ENCODE peak calls at places on chromosomes 5 and 9, in seven cellular contexts. Y, W, F, P, M, E and T are unnamed samples.

GRCh38 chr9:36970007-36970888 is 63.8 kb downstream of the PAX5 start:
- DNase-seq in Y (no peak), W (no peak), F (no peak), P (no peak), M (no peak), E (no peak), T (no peak)

GRCh38 chr5:154015071-154015693 is 23.5 kb downstream of the FAM114A2 start:
- DNase-seq in Y (no peak), W (no peak), F (no peak), P (no peak), M (no peak), E (no peak), T (no peak)

GRCh38 chr9:113503131-113503541 is 39.6 kb downstream of the RGS3 start:
- DNase-seq in Y (no peak), W (no peak), F (no peak), P (no peak), M (no peak), E (no peak), T (no peak)

GRCh38 chr5:78405820-78406750 is 45.7 kb downstream of the SCAMP1 start:
- DNase-seq in Y (peak; percentile 78), W (peak; percentile 23), F (no peak), P (no peak), M (peak; percentile 45), E (no peak), T (no peak)

GRCh38 chr5:137531266-137531665 is 32.1 kb upstream of the SPOCK1 start:
- DNase-seq in Y (no peak), W (no peak), F (no peak), P (no peak), M (no peak), E (no peak), T (no peak)

GRCh38 chr9:95565982-95566381 is 49.2 kb upstream of the PTCH1 start:
- DNase-seq in Y (no peak), W (no peak), F (no peak), P (no peak), M (no peak), E (no peak), T (no peak)

GRCh38 chr5:126877011-126877410 is 100.1 kb downstream of the LMNB1 start:
- DNase-seq in Y (no peak), W (no peak), F (no peak), P (no peak), M (peak; percentile 33), E (no peak), T (no peak)

GRCh38 chr5:122705876-122706275 is 69.0 kb upstream of the SNX2 start:
- DNase-seq in Y (no peak), W (no peak), F (no peak), P (no peak), M (peak; percentile 12), E (no peak), T (no peak)

GRCh38 chr9:121369595-121370265 is at the start of gene STOM:
- DNase-seq in Y (peak; percentile 85), W (peak; percentile 89), F (peak; percentile 78), P (no peak), M (peak; percentile 92), E (peak; percentile 77), T (peak; percentile 22)

GRCh38 chr5:28576022-28576421 is 1537.6 kb upstream of the CDH9 start:
- DNase-seq in Y (no peak), W (no peak), F (no peak), P (no peak), M (peak; percentile 25), E (no peak), T (peak; percentile 7)

GRCh38 chr9:93669958-93670207 is 93.5 kb downstream of the PHF2 start:
- DNase-seq in Y (no peak), W (no peak), F (peak; percentile 30), P (no peak), M (no peak), E (no peak), T (no peak)

GRCh38 chr5:8316608-8317007 is 447.7 kb downstream of the MTRR start:
- DNase-seq in Y (no peak), W (no peak), F (no peak), P (no peak), M (no peak), E (no peak), T (no peak)

GRCh38 chr9:6076856-6077255 is 61.4 kb upstream of the RANBP6 start:
- DNase-seq in Y (no peak), W (no peak), F (no peak), P (no peak), M (peak; percentile 81), E (no peak), T (no peak)

GRCh38 chr5:172820046-172820767 is 13.8 kb upstream of the ERGIC1 start:
- DNase-seq in Y (no peak), W (no peak), F (no peak), P (no peak), M (peak; percentile 94), E (no peak), T (no peak)

GRCh38 chr5:164097747-164098146 is 592.3 kb downstream of the MAT2B start:
- DNase-seq in Y (no peak), W (no peak), F (no peak), P (no peak), M (peak; percentile 61), E (no peak), T (no peak)

GRCh38 chr5:72402381-72402890 is 82.3 kb downstream of the PTCD2 start:
- DNase-seq in Y (no peak), W (no peak), F (no peak), P (no peak), M (no peak), E (no peak), T (no peak)